ENCODE peak calls at places on chromosomes 12 and 14, in four cellular contexts. M is HepG2, F is H1, O is K562. X is an unnamed sample.
A peak's percentile ranks its signal among the peaks of the same experiment; 100 is the strongest.

GRCh38 chr14:29734732-29735131 is 192.9 kb downstream of the PRKD1 start:
- DNase-seq in M (no peak), F (no peak), O (no peak), X (no peak)

GRCh38 chr14:78022059-78022458 is 148.1 kb upstream of the NRXN3 start:
- DNase-seq in M (peak; percentile 54), F (peak; percentile 95), O (peak; percentile 83), X (peak; percentile 80)

GRCh38 chr12:31874961-31875608 is 84.1 kb upstream of the RESF1 start:
- DNase-seq in M (no peak), F (no peak), O (peak; percentile 33), X (peak; percentile 40)

GRCh38 chr14:101821528-101821927 is 60.0 kb downstream of the PPP2R5C start:
- DNase-seq in M (no peak), F (no peak), O (no peak), X (no peak)

GRCh38 chr12:104011265-104011664 is 38.7 kb downstream of the GLT8D2 start:
- DNase-seq in M (no peak), F (no peak), O (peak; percentile 51), X (peak; percentile 46)

GRCh38 chr14:92513204-92513965 is at the start of gene RIN3:
- DNase-seq in M (peak; percentile 38), F (peak; percentile 72), O (no peak), X (peak; percentile 59)

GRCh38 chr14:103519043-103519836 is 3.4 kb downstream of the CKB start:
- DNase-seq in M (no peak), F (no peak), O (peak; percentile 82), X (no peak)

GRCh38 chr12:51070004-51070403 is 13.4 kb downstream of the CSRNP2 start:
- DNase-seq in M (peak; percentile 50), F (no peak), O (peak; percentile 45), X (no peak)

GRCh38 chr14:91884664-91885063 is 17.3 kb upstream of the TC2N start:
- DNase-seq in M (no peak), F (no peak), O (no peak), X (no peak)

GRCh38 chr14:33404054-33404453 is 465.4 kb downstream of the NPAS3 start:
- DNase-seq in M (no peak), F (no peak), O (no peak), X (no peak)

GRCh38 chr14:33404964-33405574 is 466.4 kb downstream of the NPAS3 start:
- DNase-seq in M (no peak), F (no peak), O (no peak), X (no peak)

GRCh38 chr14:33406766-33407165 is 468.1 kb downstream of the NPAS3 start:
- DNase-seq in M (no peak), F (no peak), O (no peak), X (no peak)

GRCh38 chr14:33412450-33412849 is 473.8 kb downstream of the NPAS3 start:
- DNase-seq in M (no peak), F (no peak), O (no peak), X (no peak)

GRCh38 chr14:33408291-33408690 is 469.6 kb downstream of the NPAS3 start:
- DNase-seq in M (no peak), F (no peak), O (no peak), X (no peak)
- TF ChIP-seq PHF8 in M (no peak), F (no peak), O (no peak), X (no peak)

GRCh38 chr12:13154027-13154538 is 42.4 kb upstream of the EMP1 start:
- DNase-seq in M (no peak), F (no peak), O (no peak), X (no peak)
- TF ChIP-seq PHF8 in M (no peak), F (no peak), O (no peak), X (no peak)

GRCh38 chr12:18072723-18073122 is 17.3 kb downstream of the RERGL start:
- DNase-seq in M (no peak), F (no peak), O (no peak), X (no peak)
- TF ChIP-seq PHF8 in M (no peak), F (no peak), O (no peak), X (no peak)

GRCh38 chr14:39626589-39627576 is 194.7 kb upstream of the FBXO33 start:
- DNase-seq in M (no peak), F (no peak), O (no peak), X (no peak)

GRCh38 chr14:39628087-39628486 is 195.9 kb upstream of the FBXO33 start:
- DNase-seq in M (no peak), F (no peak), O (no peak), X (no peak)
- TF ChIP-seq PHF8 in M (no peak), F (no peak), O (no peak), X (no peak)

DNA sequence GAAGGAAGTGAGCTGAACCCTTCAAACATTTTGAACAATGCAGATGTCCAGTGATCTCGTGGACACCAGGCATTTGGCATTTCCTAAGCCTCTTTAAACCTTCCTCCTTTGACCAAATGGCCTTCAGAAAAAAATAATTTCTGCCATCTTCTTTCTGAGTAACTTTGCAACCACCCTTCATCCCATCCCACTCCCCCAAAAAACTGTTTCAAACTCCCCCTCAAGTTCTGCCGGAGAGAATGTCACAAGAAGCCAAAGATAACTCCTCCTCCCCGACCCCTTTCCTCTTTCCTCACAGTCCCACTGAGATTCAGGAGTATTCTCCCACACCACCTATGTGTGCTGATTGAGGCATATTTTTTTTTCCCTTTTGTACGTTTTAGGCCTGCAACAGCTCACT is 1.7 kb downstream of the KSR2 start:
- DNase-seq in M (no peak), F (no peak), O (no peak), X (no peak)
- TF ChIP-seq PHF8 in M (no peak), F (no peak), O (no peak), X (no peak)

DNA sequence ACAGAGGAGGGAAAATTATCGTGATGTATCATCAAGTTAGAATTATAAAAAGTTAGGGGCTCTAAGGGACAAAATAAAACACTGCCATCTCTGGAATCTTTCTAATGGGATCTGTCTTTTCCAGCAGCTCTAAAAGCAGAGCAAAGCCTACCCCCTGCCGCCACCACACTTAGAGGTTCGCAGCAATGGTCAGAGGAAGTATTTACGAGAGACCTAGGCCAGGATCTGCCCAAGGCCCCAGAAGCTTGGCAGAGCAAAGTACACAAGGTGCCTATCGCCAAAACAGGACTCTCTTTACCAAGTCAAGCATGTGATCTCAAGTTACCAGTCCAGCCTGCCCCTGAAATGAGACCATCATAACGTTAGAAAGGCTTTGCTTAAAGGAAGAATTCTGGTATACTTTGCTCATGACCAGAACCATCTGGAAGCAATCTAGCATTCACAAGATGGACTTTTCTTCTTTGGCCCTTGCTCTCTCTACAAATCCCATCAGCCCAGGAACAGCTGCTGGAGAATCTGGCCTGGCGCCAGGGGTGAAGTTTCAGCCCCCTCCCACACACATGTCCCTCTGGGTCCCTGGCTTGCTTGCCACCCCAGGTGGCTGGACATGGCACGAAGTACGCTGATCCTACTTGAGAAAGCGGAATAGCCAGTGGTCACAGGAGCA is 220.4 kb downstream of the PPM1H start:
- DNase-seq in M (no peak), F (no peak), O (no peak), X (no peak)
- TF ChIP-seq PHF8 in M (no peak), F (no peak), O (no peak), X (no peak)

GRCh38 chr12:3988519-3989217 is 115.5 kb upstream of the PARP11 start:
- DNase-seq in M (no peak), F (no peak), O (no peak), X (no peak)
- TF ChIP-seq PHF8 in M (no peak), F (no peak), O (no peak), X (no peak)